ENCODE peak calls at places on chromosome 6, in nine cellular contexts. B is Karpas-422, X is HCT116, O is brain microvascular endothelial cell, C is A549, L is aorta, Z is fibroblast of lung, Q is mesendoderm, N is PC-3. K is an unnamed sample.

GRCh38 chr6:89311853-89312531 is 3.1 kb downstream of the GABRR2 start:
- DNase-seq in L (peak; percentile 84), Z (peak; percentile 70), X (no peak), N (peak; percentile 48), B (no peak), O (peak; percentile 33), C (no peak), Q (peak; percentile 90), K (no peak)

GRCh38 chr6:141321486-141322347 is 811.0 kb upstream of the GJE1 start:
- DNase-seq in Z (peak; percentile 76), Q (peak; percentile 19), O (peak; percentile 29), C (no peak), N (no peak), B (no peak), X (no peak), L (no peak), K (no peak)

GRCh38 chr6:99330159-99330558 is 19.3 kb downstream of the FAXC start:
- DNase-seq in L (no peak), N (peak; percentile 73), Q (peak; percentile 73), C (peak; percentile 62), B (peak; percentile 92), O (peak; percentile 76), X (peak; percentile 52), Z (peak; percentile 79), K (no peak)

GRCh38 chr6:41651962-41652657 is 13.8 kb downstream of the MDFI start:
- DNase-seq in Q (no peak), L (peak; percentile 45), B (no peak), N (no peak), X (no peak), O (no peak), C (no peak), Z (no peak), K (no peak)

GRCh38 chr6:1502041-1502440 is 107.7 kb upstream of the FOXC1 start:
- DNase-seq in Z (no peak), X (no peak), L (no peak), O (no peak), B (no peak), Q (no peak), C (no peak), N (no peak), K (no peak)

GRCh38 chr6:146267447-146267846 is 238.6 kb downstream of the GRM1 start:
- DNase-seq in X (no peak), C (no peak), L (no peak), Q (no peak), B (no peak), Z (no peak), O (no peak), N (no peak), K (no peak)

GRCh38 chr6:163827157-163827556 is 412.6 kb downstream of the QKI start:
- DNase-seq in N (no peak), X (no peak), C (no peak), Z (no peak), O (no peak), B (no peak), Q (no peak), L (no peak), K (no peak)

GRCh38 chr6:138231399-138231886 is 13.2 kb upstream of the PBOV1 start:
- DNase-seq in Q (no peak), N (peak; percentile 76), C (no peak), X (no peak), O (no peak), B (no peak), Z (no peak), L (no peak), K (peak; percentile 45)

GRCh38 chr6:37254881-37255280 is 2.7 kb upstream of the TBC1D22B start:
- DNase-seq in N (no peak), C (no peak), O (no peak), Q (no peak), B (no peak), Z (no peak), L (no peak), X (no peak), K (no peak)

GRCh38 chr6:34574647-34575293 is 18.6 kb upstream of the SPDEF start:
- DNase-seq in O (no peak), N (no peak), B (no peak), Q (no peak), X (no peak), Z (no peak), C (no peak), L (no peak), K (no peak)

GRCh38 chr6:160882741-160883340 is 108.7 kb upstream of the MAP3K4 start:
- DNase-seq in Q (peak; percentile 97), N (no peak), C (no peak), B (no peak), L (no peak), Z (peak; percentile 49), X (no peak), O (peak; percentile 1), K (no peak)

GRCh38 chr6:77450924-77451323 is 12.4 kb downstream of the HTR1B start:
- DNase-seq in Z (peak; percentile 44), L (no peak), X (no peak), O (no peak), N (no peak), Q (no peak), B (no peak), C (no peak), K (no peak)

GRCh38 chr6:7148100-7148822 is 40.5 kb downstream of the RREB1 start:
- DNase-seq in Q (no peak), Z (peak; percentile 19), N (peak; percentile 91), C (no peak), O (peak; percentile 74), B (no peak), X (no peak), L (no peak), K (peak; percentile 71)

GRCh38 chr6:47571488-47571887 is 93.9 kb downstream of the CD2AP start:
- DNase-seq in B (no peak), L (no peak), N (no peak), Q (no peak), C (no peak), O (no peak), Z (no peak), X (no peak), K (no peak)

GRCh38 chr6:48084201-48084600 is 26.8 kb downstream of the PTCHD4 start:
- DNase-seq in Z (no peak), B (no peak), C (no peak), Q (no peak), N (no peak), X (no peak), O (no peak), L (no peak), K (no peak)

GRCh38 chr6:72672906-72673305 is 51.0 kb downstream of the KCNQ5 start:
- DNase-seq in L (no peak), Z (no peak), X (no peak), N (no peak), O (no peak), C (no peak), Q (no peak), B (no peak), K (no peak)

DNA sequence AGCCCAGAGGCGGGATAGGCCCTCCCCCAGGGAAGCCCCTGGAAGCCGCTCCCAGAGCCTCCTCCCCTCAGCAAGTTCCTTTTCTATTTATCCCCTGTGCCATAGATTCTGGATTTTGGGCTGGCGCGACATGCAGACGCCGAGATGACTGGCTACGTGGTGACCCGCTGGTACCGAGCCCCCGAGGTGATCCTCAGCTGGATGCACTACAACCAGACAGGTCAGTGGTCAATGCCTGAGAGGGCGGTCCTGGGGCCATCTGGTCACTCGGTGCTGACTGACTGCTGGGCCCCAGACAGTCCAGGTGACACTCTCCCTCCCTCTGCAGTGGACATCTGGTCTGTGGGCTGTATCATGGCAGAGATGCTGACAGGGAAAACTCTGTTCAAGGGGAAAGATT is 6.2 kb downstream of the MAPK13 start:
- DNase-seq in Q (no peak), O (no peak), N (no peak), Z (no peak), B (no peak), C (no peak), X (no peak), L (no peak), K (no peak)
- H3K27ac ChIP-seq in Q (no peak overlapping the region), O (no peak overlapping the region), N (no peak overlapping the region), Z (no peak overlapping the region), B (no peak overlapping the region), C (no peak overlapping the region), X (no peak overlapping the region), L (no peak overlapping the region), K (no peak overlapping the region)

DNA sequence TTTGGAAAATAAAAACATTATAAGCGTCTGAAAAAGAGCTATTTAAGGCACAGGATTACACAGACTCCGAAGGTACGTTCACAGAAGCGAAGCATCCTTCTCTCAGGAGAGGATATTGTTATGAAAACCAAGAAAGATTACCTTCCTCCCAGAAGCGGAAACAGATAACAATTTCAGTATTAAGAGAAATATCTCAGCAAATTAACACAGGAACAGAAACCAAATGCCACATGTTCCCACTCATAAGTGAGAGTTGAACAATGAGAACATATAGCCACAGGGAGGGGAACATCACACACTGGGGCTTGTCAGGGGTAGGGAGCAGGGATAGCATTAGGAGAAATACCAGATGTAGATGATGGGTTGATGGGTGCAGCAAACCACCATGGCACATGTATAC is 109.7 kb downstream of the CDK19 start:
- DNase-seq in L (no peak), B (no peak), C (no peak), N (no peak), Q (no peak), Z (no peak), O (no peak), X (no peak), K (no peak)
- H3K27ac ChIP-seq in L (no peak overlapping the region), B (no peak overlapping the region), C (no peak overlapping the region), N (no peak overlapping the region), Q (no peak overlapping the region), Z (no peak overlapping the region), O (no peak overlapping the region), X (no peak overlapping the region), K (no peak overlapping the region)

DNA sequence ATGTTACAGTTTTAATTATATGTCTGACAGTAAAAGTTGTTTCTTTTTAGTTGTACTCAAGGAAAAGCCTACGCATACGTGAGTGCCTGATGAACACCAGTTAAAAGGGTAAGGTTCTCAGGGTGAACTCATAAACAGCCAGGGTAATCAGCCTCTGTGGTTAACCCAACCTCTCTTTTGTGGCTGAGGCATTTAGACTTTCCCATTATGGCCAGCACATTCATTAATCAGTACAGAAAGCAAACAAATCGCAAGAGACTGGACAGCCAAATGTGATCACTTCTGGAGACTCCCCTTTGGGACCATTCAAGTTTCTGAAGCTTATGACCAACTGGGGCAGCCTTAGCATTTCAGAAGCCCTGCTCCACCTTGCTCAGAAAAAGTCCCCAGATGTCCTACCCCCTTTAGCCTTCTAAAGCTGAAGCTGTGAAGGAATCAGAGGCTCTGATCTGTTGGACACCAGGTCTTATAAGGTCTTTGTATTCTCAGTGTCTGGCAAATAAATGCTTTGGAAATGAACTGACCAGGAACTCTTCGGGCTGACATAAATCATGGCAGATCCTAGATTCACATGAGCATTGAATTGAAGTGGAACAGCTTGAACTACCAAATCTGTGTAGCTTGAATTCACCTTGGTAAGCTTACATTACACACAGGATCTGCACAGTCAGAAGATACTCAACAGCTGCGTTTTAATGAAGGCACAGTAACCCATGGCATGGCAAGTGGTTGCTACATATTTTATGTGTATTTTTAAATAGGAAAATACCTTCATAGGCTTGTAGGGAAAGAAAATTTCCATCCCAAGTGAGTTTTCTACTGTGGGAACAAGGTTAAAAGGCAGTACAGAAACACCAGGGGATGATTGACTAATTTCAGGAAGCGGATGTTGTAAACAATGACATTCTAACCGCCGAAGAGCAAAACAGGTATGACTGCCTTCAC is 18.7 kb downstream of the IL20RA start:
- DNase-seq in O (no peak), Q (no peak), L (no peak), B (no peak), Z (no peak), X (no peak), N (peak; percentile 93), C (no peak), K (peak; percentile 72)
- H3K27ac ChIP-seq in O (no peak overlapping the region), Q (no peak overlapping the region), L (no peak overlapping the region), B (no peak overlapping the region), Z (no peak overlapping the region), X (no peak overlapping the region), N (peak overlapping the region; percentile 97), C (no peak overlapping the region), K (peak overlapping the region; percentile 99)

GRCh38 chr6:43497694-43498093 is 12.5 kb downstream of the LRRC73 start:
- DNase-seq in B (no peak), N (no peak), C (no peak), O (no peak), Q (no peak), X (no peak), Z (no peak), L (no peak), K (no peak)
- H3K27ac ChIP-seq in B (no peak overlapping the region), N (no peak overlapping the region), C (no peak overlapping the region), O (no peak overlapping the region), Q (no peak overlapping the region), X (no peak overlapping the region), Z (no peak overlapping the region), L (no peak overlapping the region), K (no peak overlapping the region)